ENCODE peak calls at places on chromosomes 7 and 10, in nine cellular contexts. K is fibroblast of lung, L is Peyer's patch, Y is cardiac muscle cell, W is A549, U is mucosa of descending colon, J is PC-3, Q is left ventricle myocardium inferior, R is right atrium auricular region. G is an unnamed sample. For H3K4me1, the result is how much of the 10 kb centered on the place peaks cover.

GRCh38 chr10:117351558-117351957 is 23.7 kb downstream of the PDZD8 start:
- DNase-seq in K (no peak), J (no peak), U (no peak), W (no peak), Q (no peak), R (no peak), Y (no peak), L (no peak), G (no peak)

GRCh38 chr7:107933386-107934013 is 42.5 kb downstream of the DLD start:
- DNase-seq in Q (no peak), L (no peak), K (no peak), R (no peak), Y (no peak), U (no peak), J (no peak), W (no peak), G (no peak)

GRCh38 chr7:149872419-149873073 is 1.2 kb upstream of the ATP6V0E2 start:
- DNase-seq in J (peak), Y (peak), R (peak), K (peak), U (peak), Q (peak), L (peak), W (peak), G (peak)

GRCh38 chr10:90834326-90834725 is 23.5 kb downstream of the HTR7 start:
- DNase-seq in Y (no peak), U (no peak), L (no peak), K (no peak), W (no peak), R (no peak), Q (no peak), J (no peak), G (no peak)

GRCh38 chr7:111711426-111712065 is 149.3 kb upstream of the IMMP2L start:
- DNase-seq in J (peak), R (no peak), U (no peak), W (no peak), Y (no peak), L (no peak), Q (no peak), K (peak), G (no peak)

GRCh38 chr7:70660154-70660818 is 471.7 kb upstream of the GALNT17 start:
- DNase-seq in K (no peak), R (no peak), W (no peak), U (no peak), Y (no peak), L (peak), J (no peak), Q (no peak), G (no peak)

GRCh38 chr7:94160719-94161435 is 156.7 kb upstream of the BET1 start:
- DNase-seq in Q (no peak), L (no peak), Y (no peak), U (no peak), J (no peak), R (no peak), K (no peak), W (no peak), G (no peak)

GRCh38 chr10:27446091-27446918 is 57.8 kb upstream of the RAB18 start:
- DNase-seq in U (no peak), L (no peak), K (peak), Q (no peak), R (no peak), W (peak), Y (peak), J (peak), G (no peak)

GRCh38 chr7:155947051-155947450 is 134.8 kb upstream of the SHH start:
- DNase-seq in J (peak), R (no peak), Q (no peak), U (no peak), Y (no peak), L (no peak), W (no peak), K (peak), G (no peak)

GRCh38 chr7:108347616-108348015 is 108.6 kb downstream of the NRCAM start:
- DNase-seq in U (no peak), L (no peak), Q (no peak), Y (peak), W (peak), R (no peak), K (peak), J (peak), G (no peak)

GRCh38 chr7:19772858-19773337 is 519 bp downstream of the TMEM196 start:
- DNase-seq in W (peak), R (no peak), U (no peak), Q (no peak), K (peak), Y (peak), L (no peak), J (peak), G (no peak)

GRCh38 chr7:105336009-105336408 is 52.7 kb downstream of the SRPK2 start:
- DNase-seq in Q (no peak), W (no peak), K (peak), U (no peak), L (no peak), J (peak), Y (no peak), R (no peak), G (no peak)

GRCh38 chr10:33139191-33139646 is 181.2 kb upstream of the ITGB1 start:
- DNase-seq in Y (no peak), R (no peak), Q (no peak), W (no peak), U (no peak), L (no peak), J (no peak), K (no peak), G (no peak)

GRCh38 chr10:34492081-34492480 is 323.0 kb downstream of the PARD3 start:
- DNase-seq in Q (no peak), J (peak), W (no peak), Y (no peak), K (no peak), U (no peak), R (no peak), L (no peak), G (peak)

GRCh38 chr10:122567056-122567660 is 6.6 kb downstream of the DMBT1 start:
- DNase-seq in W (no peak), J (peak), U (no peak), K (peak), Y (peak), Q (no peak), L (peak), R (no peak), G (no peak)

GRCh38 chr10:104299031-104299904 is 30.3 kb downstream of the GSTO2 start:
- DNase-seq in U (no peak), L (no peak), J (no peak), K (peak), R (no peak), W (no peak), Q (no peak), Y (no peak), G (no peak)

GRCh38 chr10:72250666-72251065 is 23.1 kb upstream of the DDIT4 start:
- DNase-seq in Q (peak), L (peak), Y (no peak), U (peak), W (no peak), R (peak), J (no peak), K (peak), G (no peak)

GRCh38 chr7:24905996-24906770 is 73.8 kb downstream of the OSBPL3 start:
- DNase-seq in J (peak), U (no peak), W (no peak), R (no peak), Y (no peak), L (no peak), K (no peak), Q (no peak), G (no peak)

GRCh38 chr10:6148251-6148691 is 54.5 kb upstream of the PFKFB3 start:
- DNase-seq in U (no peak), R (no peak), W (no peak), Q (no peak), K (no peak), J (no peak), L (peak), Y (no peak), G (no peak)

GRCh38 chr7:105098863-105099515 is 85.0 kb downstream of the KMT2E start:
- DNase-seq in Y (no peak), L (no peak), J (peak), Q (no peak), W (no peak), U (no peak), K (no peak), R (no peak), G (no peak)

GRCh38 chr10:94963901-94964300 is 25.4 kb downstream of the CYP2C9 start:
- DNase-seq in J (peak), U (no peak), Y (peak), L (no peak), Q (no peak), W (peak), R (no peak), K (peak), G (no peak)

GRCh38 chr10:32125023-32125422 is 68.8 kb upstream of the KIF5B start:
- DNase-seq in Y (no peak), W (no peak), L (no peak), K (no peak), R (no peak), J (no peak), Q (no peak), U (no peak), G (no peak)

GRCh38 chr10:82150123-82150900 is 275.3 kb downstream of the NRG3 start:
- DNase-seq in Q (no peak), W (no peak), J (no peak), K (no peak), Y (peak), L (no peak), U (no peak), R (no peak), G (no peak)

GRCh38 chr10:103445767-103446567 is 6.2 kb downstream of the CALHM2 start:
- DNase-seq in W (no peak), J (no peak), Y (no peak), R (peak), L (peak), K (peak), Q (peak), U (no peak), G (no peak)

GRCh38 chr7:105654994-105655900 is 74.0 kb upstream of the EFCAB10 start:
- DNase-seq in Q (no peak), J (peak), U (no peak), Y (peak), K (peak), R (no peak), W (no peak), L (no peak), G (no peak)

GRCh38 chr10:45253183-45253914 is 62.1 kb downstream of the OR13A1 start:
- DNase-seq in K (no peak), R (no peak), L (no peak), J (no peak), W (no peak), Y (no peak), Q (no peak), U (no peak), G (no peak)

GRCh38 chr7:11951909-11952308 is 119.9 kb upstream of the THSD7A start:
- DNase-seq in J (no peak), U (no peak), W (no peak), Y (no peak), Q (no peak), L (no peak), K (no peak), R (no peak), G (no peak)

GRCh38 chr10:15901889-15902288 is 41.6 kb upstream of the MINDY3 start:
- DNase-seq in R (no peak), J (no peak), K (no peak), W (no peak), L (no peak), U (no peak), Y (no peak), Q (no peak), G (no peak)

GRCh38 chr7:18995270-18995671 is 122.2 kb downstream of the TWIST1 start:
- DNase-seq in J (no peak), L (no peak), Q (no peak), W (no peak), U (no peak), R (no peak), Y (no peak), K (peak), G (no peak)

GRCh38 chr7:29989257-29989995 is at the start of gene SCRN1:
- DNase-seq in U (peak), L (peak), R (no peak), Q (peak), J (peak), W (peak), Y (peak), K (peak), G (peak)

GRCh38 chr7:23467281-23467680 is 3.0 kb downstream of the IGF2BP3 start:
- DNase-seq in J (no peak), R (no peak), K (no peak), U (no peak), W (no peak), Q (no peak), L (no peak), Y (peak), G (no peak)

GRCh38 chr10:96743988-96744585 is 23.8 kb upstream of the PIK3AP1 start:
- DNase-seq in Y (peak), L (no peak), U (no peak), J (no peak), W (no peak), Q (no peak), K (peak), R (no peak), G (no peak)

GRCh38 chr10:124736491-124737136 is 7.6 kb downstream of the FAM53B start:
- DNase-seq in R (peak), K (peak), L (peak), Y (peak), W (no peak), J (peak), Q (peak), U (peak), G (no peak)

GRCh38 chr7:194996-195829 is 2.8 kb downstream of the FAM20C start:
- DNase-seq in R (no peak), L (no peak), J (no peak), Q (no peak), K (peak), U (no peak), Y (no peak), W (no peak), G (no peak)

GRCh38 chr7:155411718-155412415 is 46.1 kb upstream of the EN2 start:
- DNase-seq in J (no peak), Y (no peak), R (no peak), L (no peak), K (no peak), W (no peak), U (no peak), Q (no peak), G (no peak)

GRCh38 chr7:119925890-119926289 is 347.1 kb upstream of the KCND2 start:
- DNase-seq in K (no peak), Q (no peak), W (no peak), J (no peak), U (no peak), R (no peak), Y (no peak), L (no peak), G (no peak)

GRCh38 chr7:117111532-117111931 is 158.2 kb downstream of the ST7 start:
- DNase-seq in U (no peak), R (no peak), J (no peak), Y (no peak), W (no peak), Q (no peak), K (no peak), L (no peak), G (no peak)

DNA sequence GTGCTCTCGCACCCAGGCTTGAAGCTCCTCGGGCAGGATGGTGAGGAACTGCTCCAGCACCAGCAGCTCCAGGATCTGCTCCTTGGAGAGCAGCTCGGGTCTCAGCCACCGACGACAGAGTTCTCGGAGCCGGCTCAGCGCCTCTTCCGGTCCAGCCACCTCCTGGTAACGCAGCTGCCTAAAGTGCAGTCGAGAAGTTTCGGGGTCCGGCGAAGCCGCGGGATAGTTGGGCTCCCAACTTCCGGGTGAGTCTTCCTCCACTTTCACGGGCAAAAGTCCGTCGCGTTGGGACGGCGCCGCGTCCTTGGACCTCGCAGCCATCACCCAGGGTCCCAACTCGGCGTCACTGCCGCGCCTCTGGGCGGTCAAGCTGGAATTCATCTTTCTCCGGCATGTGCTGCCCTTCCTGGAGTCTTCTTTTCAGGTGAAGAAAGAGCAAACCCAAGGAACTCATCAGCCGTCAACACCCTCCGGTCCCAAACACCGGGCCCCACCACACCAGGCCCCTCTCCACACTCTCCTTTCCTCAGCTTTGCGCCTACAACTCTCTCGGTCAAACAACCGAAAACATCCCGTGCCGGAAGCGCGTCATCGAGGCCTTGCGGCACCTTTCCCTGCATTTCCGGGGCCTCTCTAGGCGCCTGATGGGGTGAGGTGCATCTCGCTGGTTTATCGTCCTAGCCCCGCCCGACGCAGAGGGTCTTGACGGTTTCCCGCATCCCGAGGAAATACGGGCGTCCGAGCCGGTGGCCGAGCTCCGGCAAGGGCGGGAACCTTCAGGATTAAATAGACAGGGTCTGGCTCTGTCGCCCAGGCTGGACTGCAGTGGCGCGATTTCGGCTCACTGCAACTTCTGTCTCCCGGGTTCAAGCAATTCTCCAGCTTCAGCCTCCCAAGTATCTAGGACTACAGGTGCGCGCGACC is at the start of gene ZNF394:
- DNase-seq in Q (peak), L (peak), R (peak), U (peak), K (peak), W (peak), Y (peak), J (peak), G (peak)
- TF ChIP-seq CTCF in Q (no peak), L (no peak), R (no peak), U (no peak), K (no peak), W (no peak), Y (no peak), J (no peak), G (no peak)

DNA sequence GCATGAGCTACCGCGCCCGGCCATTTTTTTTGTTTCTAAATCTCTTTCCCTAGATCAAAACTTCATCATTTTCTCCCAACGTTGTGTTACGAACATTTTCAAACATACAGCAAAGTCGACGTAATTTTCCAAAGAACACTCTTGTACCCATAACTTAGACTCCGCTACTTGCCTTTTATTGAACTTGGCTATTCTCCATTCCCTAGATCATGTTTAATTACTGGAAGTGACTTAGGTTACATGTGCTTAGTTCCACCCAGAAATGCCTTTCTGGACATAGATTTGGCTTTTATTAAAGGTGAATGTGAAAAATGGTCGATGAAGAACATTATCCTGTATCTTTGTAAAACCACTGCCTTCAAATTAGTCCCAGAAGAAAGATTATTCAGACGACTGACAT is 25.4 kb downstream of the DYNC2I1 start:
- DNase-seq in R (no peak), J (no peak), K (no peak), U (no peak), Y (no peak), W (no peak), Q (no peak), L (no peak), G (no peak)
- H3K4me1 ChIP-seq in R (under half), J (under half), K (under half), U (under half), Y (under half), W (under half), Q (under half), L (under half), G (under half)

DNA sequence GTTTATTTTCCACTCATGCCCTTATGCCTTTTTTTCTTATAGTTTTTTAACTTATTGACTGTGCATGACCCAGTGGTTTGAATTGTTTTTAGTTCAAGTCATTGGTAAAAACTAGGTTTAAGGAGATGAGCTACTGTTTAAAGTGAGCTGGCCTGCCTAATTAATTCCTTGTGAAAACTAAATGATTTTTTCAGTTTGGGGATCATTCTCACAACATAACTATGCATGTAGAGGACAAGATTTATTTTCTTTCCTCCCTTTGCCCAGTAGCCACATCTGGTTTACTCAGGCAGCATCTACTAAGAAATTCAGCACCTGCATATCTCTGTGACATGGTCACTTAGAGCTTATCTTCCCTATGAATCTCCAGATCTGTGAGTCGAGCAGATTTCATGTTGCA is 1.7 kb downstream of the ADO start:
- DNase-seq in L (no peak), U (no peak), J (peak), W (no peak), K (no peak), Y (no peak), R (no peak), Q (no peak), G (no peak)
- H3K4me3 ChIP-seq in L (peak), U (no peak), J (peak), W (peak), K (peak), Y (peak), R (peak), Q (peak), G (peak)

GRCh38 chr10:78944658-78945333 is 124.0 kb upstream of the ZMIZ1 start:
- DNase-seq in Y (peak), K (peak), U (no peak), R (no peak), Q (peak), W (no peak), L (peak), J (peak), G (no peak)
- TF ChIP-seq CTCF in Y (peak), K (peak), U (no peak), R (no peak), Q (no peak), W (no peak), L (no peak), J (no peak), G (no peak)

DNA sequence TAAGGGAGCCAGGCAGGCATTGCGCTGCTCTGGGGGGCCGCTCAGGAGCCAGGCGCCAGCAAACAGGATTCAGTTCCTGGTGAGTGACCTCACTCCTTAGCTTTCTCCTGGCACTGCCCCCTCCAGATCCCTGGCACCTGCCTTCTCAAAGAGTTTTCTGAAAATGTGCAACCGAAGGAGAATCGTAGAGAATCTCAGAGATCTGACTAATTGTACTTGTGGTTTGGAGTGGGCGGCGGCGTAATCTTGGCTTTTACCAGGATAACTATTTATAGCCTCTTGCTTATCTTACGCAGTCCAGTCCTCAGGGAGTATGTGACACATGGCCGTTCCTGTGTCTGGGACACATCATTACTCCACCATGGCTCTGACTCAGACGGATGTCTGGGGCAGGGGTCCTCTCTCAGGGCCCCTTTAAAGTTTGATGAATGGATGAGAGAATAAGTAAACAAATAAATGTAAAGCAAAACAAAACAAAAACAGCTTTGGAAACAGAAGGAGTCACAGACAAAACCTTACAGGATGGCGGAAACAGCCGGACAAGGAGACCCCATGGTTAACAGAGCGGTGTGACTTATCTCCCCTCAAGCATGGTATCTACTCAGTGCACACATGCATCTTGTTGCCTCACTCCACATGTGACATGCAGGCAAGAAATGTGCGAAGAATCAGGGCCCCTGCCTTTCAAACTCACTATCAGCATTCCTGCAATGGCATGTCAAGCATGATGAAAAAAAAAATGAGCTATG is 99.7 kb downstream of the TNS3 start:
- DNase-seq in R (no peak), Y (peak), W (no peak), L (peak), U (no peak), J (peak), Q (no peak), K (peak), G (no peak)
- H3K4me1 ChIP-seq in R (under half), Y (under half), W (half or more), L (half or more), U (half or more), J (under half), Q (half or more), K (under half), G (under half)

G was measured in RWPE2.